ENCODE peak calls at places on chromosomes 7 and 10, in six cellular contexts. M, X, F, N, O and D are unnamed samples. For H3K4me1 and H3K27me3, the result is how much of the 10 kb centered on the place peaks cover.

GRCh38 chr7:6650521-6651011 is 13.4 kb downstream of the ZNF316 start:
- DNase-seq in M (no peak), X (no peak), F (no peak), N (no peak), O (peak), D (peak)

GRCh38 chr7:105429746-105430612 is 41.3 kb upstream of the SRPK2 start:
- DNase-seq in M (peak), X (peak), F (peak), N (peak), O (no peak), D (peak)

GRCh38 chr10:99224766-99225165 is 10.9 kb downstream of the HPSE2 start:
- DNase-seq in M (no peak), X (no peak), F (no peak), N (no peak), O (no peak), D (no peak)

GRCh38 chr7:37488163-37488759 is 39.6 kb upstream of the ELMO1 start:
- DNase-seq in M (no peak), X (no peak), F (peak), N (peak), O (no peak), D (no peak)

GRCh38 chr7:96686305-96686704 is 23.3 kb downstream of the SEM1 start:
- DNase-seq in M (no peak), X (no peak), F (no peak), N (no peak), O (no peak), D (no peak)

GRCh38 chr7:77409739-77410545 is 6.2 kb downstream of the GSAP start:
- DNase-seq in M (no peak), X (no peak), F (peak), N (no peak), O (no peak), D (no peak)

GRCh38 chr10:77710759-77711682 is 73.4 kb upstream of the KCNMA1 start:
- DNase-seq in M (peak), X (peak), F (peak), N (peak), O (peak), D (peak)

GRCh38 chr7:51455513-51455912 is 138.9 kb upstream of the COBL start:
- DNase-seq in M (no peak), X (no peak), F (no peak), N (no peak), O (no peak), D (no peak)

GRCh38 chr7:155298288-155298833 is 683 bp downstream of the INSIG1 start:
- DNase-seq in M (peak), X (no peak), F (no peak), N (peak), O (no peak), D (no peak)

GRCh38 chr7:52959336-52959735 is 76.1 kb upstream of the POM121L12 start:
- DNase-seq in M (no peak), X (no peak), F (no peak), N (no peak), O (no peak), D (no peak)

GRCh38 chr7:30116771-30117170 is 18.0 kb upstream of the MTURN start:
- DNase-seq in M (no peak), X (no peak), F (no peak), N (no peak), O (no peak), D (no peak)

GRCh38 chr7:94241402-94241925 is 153.2 kb upstream of the COL1A2 start:
- DNase-seq in M (no peak), X (no peak), F (no peak), N (no peak), O (no peak), D (no peak)

GRCh38 chr7:149627911-149628310 is 130.3 kb upstream of the ZNF746 start:
- DNase-seq in M (no peak), X (no peak), F (no peak), N (no peak), O (no peak), D (no peak)

GRCh38 chr7:82740246-82740848 is 296.8 kb upstream of the CACNA2D1 start:
- DNase-seq in M (peak), X (no peak), F (peak), N (peak), O (no peak), D (no peak)

GRCh38 chr7:66379761-66380160 is 174.6 kb downstream of the TPST1 start:
- DNase-seq in M (no peak), X (no peak), F (peak), N (no peak), O (no peak), D (no peak)

GRCh38 chr7:46468753-46469356 is 547.8 kb upstream of the IGFBP3 start:
- DNase-seq in M (peak), X (no peak), F (peak), N (peak), O (no peak), D (no peak)

GRCh38 chr10:96632974-96633373 is 46.2 kb upstream of the TM9SF3 start:
- DNase-seq in M (peak), X (no peak), F (no peak), N (no peak), O (no peak), D (no peak)

GRCh38 chr7:141320287-141320686 is 230.9 kb upstream of the AGK start:
- DNase-seq in M (peak), X (no peak), F (peak), N (no peak), O (no peak), D (no peak)

GRCh38 chr7:134211817-134212216 is 84.7 kb downstream of the LRGUK start:
- DNase-seq in M (no peak), X (no peak), F (no peak), N (no peak), O (no peak), D (no peak)

GRCh38 chr10:92027141-92027540 is 103.6 kb downstream of the BTAF1 start:
- DNase-seq in M (peak), X (no peak), F (no peak), N (no peak), O (no peak), D (no peak)

GRCh38 chr10:17758200-17758599 is 6.2 kb downstream of the TMEM236 start:
- DNase-seq in M (peak), X (no peak), F (no peak), N (no peak), O (no peak), D (no peak)

GRCh38 chr10:13978844-13979227 is 351.9 kb downstream of the FRMD4A start:
- DNase-seq in M (no peak), X (no peak), F (no peak), N (no peak), O (no peak), D (no peak)

GRCh38 chr7:117873056-117873932 is at the start of gene CTTNBP2:
- DNase-seq in M (peak), X (no peak), F (peak), N (peak), O (peak), D (peak)

GRCh38 chr10:6580279-6581029 is 378 bp upstream of the PRKCQ start:
- DNase-seq in M (peak), X (peak), F (peak), N (peak), O (peak), D (peak)

GRCh38 chr10:87771871-87772500 is 46.0 kb downstream of the ATAD1 start:
- DNase-seq in M (peak), X (peak), F (peak), N (peak), O (no peak), D (no peak)

GRCh38 chr7:28958235-28958945 is at the start of gene TRIL:
- DNase-seq in M (peak), X (no peak), F (peak), N (peak), O (peak), D (peak)

GRCh38 chr7:100157334-100158228 is 942 bp downstream of the TRAPPC14 start:
- DNase-seq in M (peak), X (no peak), F (peak), N (peak), O (peak), D (no peak)

GRCh38 chr10:117351558-117351957 is 23.7 kb downstream of the PDZD8 start:
- DNase-seq in M (no peak), X (no peak), F (no peak), N (no peak), O (no peak), D (no peak)

GRCh38 chr10:53298443-53298842 is 525.9 kb upstream of the MBL2 start:
- DNase-seq in M (no peak), X (no peak), F (no peak), N (no peak), O (no peak), D (no peak)

GRCh38 chr10:86335831-86336230 is 30.8 kb downstream of the GRID1 start:
- DNase-seq in M (no peak), X (no peak), F (no peak), N (no peak), O (peak), D (peak)

GRCh38 chr7:155818154-155818819 is 6.0 kb upstream of the SHH start:
- DNase-seq in M (no peak), X (no peak), F (no peak), N (no peak), O (no peak), D (peak)

GRCh38 chr10:4654496-4654895 is 171.5 kb upstream of the AKR1E2 start:
- DNase-seq in M (no peak), X (no peak), F (no peak), N (no peak), O (no peak), D (no peak)

GRCh38 chr7:388961-389701 is 99.2 kb downstream of the FOXL3 start:
- DNase-seq in M (no peak), X (no peak), F (no peak), N (no peak), O (no peak), D (peak)

GRCh38 chr10:34018129-34018528 is 683.7 kb upstream of the NRP1 start:
- DNase-seq in M (no peak), X (no peak), F (peak), N (no peak), O (no peak), D (no peak)

GRCh38 chr7:105924950-105925349 is 38.1 kb upstream of the CDHR3 start:
- DNase-seq in M (no peak), X (peak), F (no peak), N (no peak), O (no peak), D (no peak)

GRCh38 chr10:50503661-50504320 is 120.0 kb downstream of the SGMS1 start:
- DNase-seq in M (no peak), X (no peak), F (no peak), N (no peak), O (no peak), D (no peak)

GRCh38 chr10:103942866-103943265 is 24.1 kb upstream of the SLK start:
- DNase-seq in M (no peak), X (no peak), F (no peak), N (no peak), O (no peak), D (no peak)

GRCh38 chr10:14548970-14549369 is 218.2 kb upstream of the FRMD4A start:
- DNase-seq in M (no peak), X (no peak), F (no peak), N (no peak), O (no peak), D (no peak)

GRCh38 chr10:113078282-113078907 is 128.3 kb downstream of the TCF7L2 start:
- DNase-seq in M (no peak), X (no peak), F (no peak), N (no peak), O (peak), D (no peak)

GRCh38 chr10:113080061-113080460 is 130.0 kb downstream of the TCF7L2 start:
- DNase-seq in M (no peak), X (no peak), F (no peak), N (no peak), O (no peak), D (no peak)

GRCh38 chr10:113073549-113074189 is 123.6 kb downstream of the TCF7L2 start:
- DNase-seq in M (peak), X (no peak), F (peak), N (peak), O (peak), D (no peak)

GRCh38 chr10:113080621-113081229 is 130.7 kb downstream of the TCF7L2 start:
- DNase-seq in M (no peak), X (no peak), F (no peak), N (no peak), O (no peak), D (no peak)

GRCh38 chr10:113076949-113077348 is 126.9 kb downstream of the TCF7L2 start:
- DNase-seq in M (no peak), X (no peak), F (no peak), N (no peak), O (no peak), D (no peak)
- H3K4me1 ChIP-seq in M (under half), X (under half), F (under half), N (under half), O (under half), D (under half)

GRCh38 chr7:54662701-54663100 is 96.3 kb downstream of the SEC61G start:
- DNase-seq in M (no peak), X (no peak), F (no peak), N (no peak), O (no peak), D (no peak)

GRCh38 chr7:54663186-54663585 is 95.8 kb downstream of the SEC61G start:
- DNase-seq in M (no peak), X (no peak), F (no peak), N (no peak), O (no peak), D (no peak)

GRCh38 chr7:54664235-54665228 is 94.5 kb downstream of the SEC61G start:
- DNase-seq in M (peak), X (no peak), F (no peak), N (peak), O (no peak), D (peak)

DNA sequence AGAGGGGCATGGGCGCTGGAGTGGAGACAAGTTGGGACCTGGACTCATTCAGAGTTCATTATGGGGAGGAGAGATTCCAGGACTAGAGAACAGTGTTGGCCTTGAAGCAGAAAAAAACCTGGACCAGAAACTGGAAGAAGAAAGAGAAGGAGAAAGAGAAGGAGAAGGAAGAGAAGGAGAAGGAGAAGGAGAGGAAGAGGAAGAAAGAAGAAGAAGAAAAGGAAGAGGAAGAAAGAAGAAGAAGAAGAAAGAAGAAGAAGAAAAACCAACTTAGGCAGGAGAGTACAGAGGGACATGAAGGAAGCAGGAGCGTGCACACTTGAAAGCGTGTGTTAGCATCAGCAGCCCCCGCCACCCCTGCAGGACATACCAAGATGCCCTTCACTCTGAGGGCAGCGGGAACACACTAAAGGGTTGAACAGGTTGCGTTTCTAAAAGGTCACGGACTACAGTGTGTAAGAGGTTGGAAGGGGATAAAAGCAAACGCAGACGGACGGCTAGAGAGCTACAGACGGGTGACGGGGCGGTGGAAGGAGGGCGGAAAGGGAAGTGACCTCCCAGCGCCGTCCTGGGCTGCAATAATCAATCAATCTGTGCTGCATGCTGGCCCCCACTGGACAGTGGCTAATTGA is 95.3 kb downstream of the SEC61G start:
- DNase-seq in M (no peak), X (no peak), F (no peak), N (no peak), O (no peak), D (no peak)
- H3K27me3 ChIP-seq in M (under half), X (under half), F (under half), N (under half), O (under half), D (under half)

GRCh38 chr10:56296626-56297025 is 64.4 kb downstream of the ZWINT start:
- DNase-seq in M (no peak), X (no peak), F (no peak), N (no peak), O (no peak), D (no peak)
- H3K4me3 ChIP-seq in M (no peak), X (no peak), F (no peak), N (no peak), O (no peak), D (no peak)

GRCh38 chr7:4768597-4769569 is 6.5 kb upstream of the AP5Z1 start:
- DNase-seq in M (no peak), X (no peak), F (no peak), N (no peak), O (no peak), D (no peak)
- H3K4me1 ChIP-seq in M (under half), X (under half), F (under half), N (under half), O (half or more), D (under half)